ENCODE peak calls at places on chromosomes 13 and 19, in five cellular contexts. W is H1, Z is GM12878, Q is NT2/D1, H is HepG2. B is an unnamed sample.

GRCh38 chr13:107421028-107421427 is 794.3 kb downstream of the LIG4 start:
- DNase-seq in W (no peak), H (no peak), Q (no peak), Z (no peak), B (no peak)

GRCh38 chr19:6260912-6261636 is 18.7 kb downstream of the MLLT1 start:
- DNase-seq in W (peak; percentile 90), H (peak; percentile 28), Z (no peak), Q (peak; percentile 30), B (peak; percentile 66)

GRCh38 chr13:20312292-20312691 is 80.2 kb upstream of the GJB6 start:
- DNase-seq in Q (no peak), H (no peak), W (no peak), Z (no peak), B (no peak)

GRCh38 chr13:63124863-63125262 is 1709.2 kb upstream of the PCDH20 start:
- DNase-seq in H (peak; percentile 5), Q (no peak), W (no peak), Z (no peak), B (no peak)

GRCh38 chr19:18344546-18344945 is 4.1 kb downstream of the PGPEP1 start:
- DNase-seq in H (no peak), Z (no peak), Q (no peak), W (no peak), B (no peak)

GRCh38 chr19:54364775-54365257 is at the start of gene LAIR1:
- DNase-seq in H (no peak), Z (no peak), W (no peak), Q (no peak), B (no peak)

GRCh38 chr13:86185636-86186035 is 386.4 kb upstream of the SLITRK6 start:
- DNase-seq in H (no peak), W (no peak), Q (no peak), Z (no peak), B (no peak)

GRCh38 chr13:88637935-88638334 is 966.8 kb downstream of the SLITRK5 start:
- DNase-seq in Q (no peak), Z (no peak), H (no peak), W (no peak), B (no peak)

GRCh38 chr13:50531917-50532899 is 311.3 kb downstream of the DLEU7 start:
- DNase-seq in H (no peak), Z (no peak), Q (no peak), W (no peak), B (no peak)

GRCh38 chr13:75101997-75102720 is 379.8 kb downstream of the TBC1D4 start:
- DNase-seq in Q (no peak), Z (no peak), H (no peak), W (no peak), B (no peak)

GRCh38 chr13:77386046-77386445 is 59.2 kb upstream of the MYCBP2 start:
- DNase-seq in Q (no peak), W (no peak), Z (no peak), H (no peak), B (no peak)

GRCh38 chr19:50266896-50267295 is 62.3 kb downstream of the KCNC3 start:
- DNase-seq in W (peak; percentile 97), Z (no peak), Q (peak; percentile 27), H (no peak), B (peak; percentile 56)

GRCh38 chr13:102011539-102011938 is 390.3 kb downstream of the FGF14 start:
- DNase-seq in W (no peak), H (no peak), Z (no peak), Q (no peak), B (no peak)

GRCh38 chr13:42574435-42575311 is 721 bp downstream of the TNFSF11 start:
- DNase-seq in H (no peak), Q (no peak), W (no peak), Z (no peak), B (no peak)

GRCh38 chr19:56105090-56105701 is 15.9 kb downstream of the ZNF787 start:
- DNase-seq in H (peak; percentile 78), Q (no peak), W (peak; percentile 89), Z (no peak), B (peak; percentile 81)

GRCh38 chr19:13797870-13798269 is 2.6 kb downstream of the ZSWIM4 start:
- DNase-seq in H (no peak), W (no peak), Z (no peak), Q (no peak), B (no peak)

GRCh38 chr13:52016296-52016695 is 4.1 kb downstream of the ALG11 start:
- DNase-seq in Q (no peak), W (no peak), H (no peak), Z (no peak), B (no peak)

GRCh38 chr13:59890064-59890463 is 273.7 kb downstream of the DIAPH3 start:
- DNase-seq in W (no peak), Q (no peak), H (no peak), Z (no peak), B (no peak)

GRCh38 chr19:43727593-43727853 is 11.6 kb downstream of the IRGC start:
- DNase-seq in Z (no peak), H (no peak), Q (no peak), W (no peak), B (no peak)

GRCh38 chr13:86002921-86003488 is 203.8 kb upstream of the SLITRK6 start:
- DNase-seq in W (no peak), H (no peak), Z (no peak), Q (no peak), B (no peak)

GRCh38 chr19:53394522-53394973 is 401 bp upstream of the ZNF765 start:
- DNase-seq in Q (no peak), W (no peak), H (peak; percentile 48), Z (peak; percentile 1), B (peak; percentile 5)

GRCh38 chr13:31793246-31793645 is 53.9 kb downstream of the RXFP2 start:
- DNase-seq in H (no peak), W (no peak), Z (no peak), Q (no peak), B (no peak)

GRCh38 chr13:51559916-51560315 is 24.3 kb upstream of the WDFY2 start:
- DNase-seq in W (no peak), Z (no peak), Q (no peak), H (no peak), B (no peak)

GRCh38 chr19:3403489-3404323 is 37.3 kb downstream of the NFIC start:
- DNase-seq in Z (no peak), H (peak; percentile 48), W (no peak), Q (no peak), B (no peak)

GRCh38 chr19:38099966-38100365 is 124.1 kb downstream of the DPF1 start:
- DNase-seq in W (no peak), Q (no peak), Z (no peak), H (no peak), B (no peak)

GRCh38 chr19:38093587-38093986 is 130.4 kb downstream of the DPF1 start:
- DNase-seq in H (no peak), Z (no peak), Q (no peak), W (no peak), B (no peak)

GRCh38 chr19:38100589-38100988 is 123.4 kb downstream of the DPF1 start:
- DNase-seq in Q (no peak), W (no peak), Z (no peak), H (no peak), B (no peak)

GRCh38 chr19:38093154-38093553 is 130.9 kb downstream of the DPF1 start:
- DNase-seq in H (no peak), Q (no peak), W (no peak), Z (no peak), B (no peak)

DNA sequence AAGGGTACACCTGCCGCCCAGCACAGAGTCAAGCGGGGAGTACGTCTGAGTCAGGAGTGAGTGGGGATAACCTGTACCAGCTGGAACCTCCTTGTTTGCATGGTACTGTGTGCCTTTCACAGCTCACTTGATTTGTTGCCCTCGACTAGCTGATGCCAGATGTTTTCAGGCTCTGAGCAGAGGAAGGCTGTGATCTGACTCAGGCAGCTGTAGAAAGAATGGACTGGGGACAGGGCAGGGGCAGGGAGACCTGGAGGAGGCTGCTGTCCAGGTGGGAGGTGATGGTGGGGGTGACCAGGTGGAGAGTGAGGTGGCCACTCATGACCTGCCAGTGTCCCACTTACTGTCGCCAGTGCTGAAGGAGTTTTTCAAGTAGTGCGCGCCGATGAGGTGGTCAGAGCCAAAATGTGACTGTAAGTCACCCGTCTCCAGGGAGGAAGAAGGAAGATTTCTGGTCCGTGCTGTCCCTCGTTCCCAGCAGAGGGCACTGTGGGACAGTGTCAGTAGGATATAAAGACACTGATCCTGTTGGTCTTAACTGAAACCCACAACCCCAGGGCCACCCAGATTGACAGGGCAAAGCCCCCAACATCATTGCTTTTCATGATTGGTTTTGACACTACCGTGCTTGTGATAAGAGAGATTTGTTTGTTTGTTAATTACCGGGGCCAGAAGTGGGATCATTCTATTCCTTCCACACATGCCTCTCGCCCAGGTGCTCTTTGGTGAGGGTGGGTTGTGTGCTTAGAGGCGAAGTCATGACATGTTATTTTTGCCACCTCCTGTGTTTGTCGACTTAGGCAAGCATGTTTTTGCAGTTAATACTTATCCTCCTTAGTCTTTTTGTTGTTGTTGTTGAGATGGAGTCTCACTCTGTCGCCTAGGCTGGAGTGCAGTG is 128.4 kb downstream of the DPF1 start:
- DNase-seq in Q (peak; percentile 56), H (peak; percentile 46), Z (peak; percentile 17), W (peak; percentile 85), B (peak; percentile 76)
- TF ChIP-seq SUZ12 in Q (no peak), H (no peak), Z (no peak), W (no peak), B (no peak)

GRCh38 chr13:44967656-44968451 is 21.4 kb downstream of the NUFIP1 start:
- DNase-seq in H (no peak), Q (no peak), W (no peak), Z (no peak), B (no peak)
- TF ChIP-seq SUZ12 in H (no peak), Q (no peak), W (no peak), Z (no peak), B (no peak)

DNA sequence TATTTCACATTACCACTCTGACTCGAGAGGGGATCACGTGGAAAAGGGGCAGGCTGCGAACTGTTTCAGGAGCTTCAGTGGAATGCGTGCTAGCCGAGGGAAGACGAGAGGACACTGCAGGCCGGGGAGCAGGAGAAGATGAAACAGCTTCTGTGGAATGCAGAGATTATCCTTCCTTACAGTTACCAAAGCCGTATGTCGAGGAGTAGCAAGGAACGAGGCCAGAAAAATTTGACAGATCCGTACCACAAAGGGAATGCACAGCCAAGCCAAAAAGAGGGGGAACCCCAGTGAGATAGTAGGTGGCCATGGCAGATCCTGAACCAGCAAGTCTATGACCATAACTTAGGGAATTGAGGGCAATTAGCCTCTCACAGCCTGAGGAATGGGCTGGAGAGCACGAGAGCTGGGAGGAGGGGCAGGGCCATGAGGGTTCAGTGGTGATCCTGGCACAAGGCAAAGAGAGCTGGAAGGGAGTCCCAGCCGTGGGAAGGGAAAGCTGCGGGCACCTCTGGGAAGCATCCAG is 5.3 kb downstream of the COL4A1 start:
- DNase-seq in Z (no peak), W (no peak), Q (no peak), H (no peak), B (no peak)
- TF ChIP-seq SUZ12 in Z (no peak), W (no peak), Q (no peak), H (no peak), B (no peak)

DNA sequence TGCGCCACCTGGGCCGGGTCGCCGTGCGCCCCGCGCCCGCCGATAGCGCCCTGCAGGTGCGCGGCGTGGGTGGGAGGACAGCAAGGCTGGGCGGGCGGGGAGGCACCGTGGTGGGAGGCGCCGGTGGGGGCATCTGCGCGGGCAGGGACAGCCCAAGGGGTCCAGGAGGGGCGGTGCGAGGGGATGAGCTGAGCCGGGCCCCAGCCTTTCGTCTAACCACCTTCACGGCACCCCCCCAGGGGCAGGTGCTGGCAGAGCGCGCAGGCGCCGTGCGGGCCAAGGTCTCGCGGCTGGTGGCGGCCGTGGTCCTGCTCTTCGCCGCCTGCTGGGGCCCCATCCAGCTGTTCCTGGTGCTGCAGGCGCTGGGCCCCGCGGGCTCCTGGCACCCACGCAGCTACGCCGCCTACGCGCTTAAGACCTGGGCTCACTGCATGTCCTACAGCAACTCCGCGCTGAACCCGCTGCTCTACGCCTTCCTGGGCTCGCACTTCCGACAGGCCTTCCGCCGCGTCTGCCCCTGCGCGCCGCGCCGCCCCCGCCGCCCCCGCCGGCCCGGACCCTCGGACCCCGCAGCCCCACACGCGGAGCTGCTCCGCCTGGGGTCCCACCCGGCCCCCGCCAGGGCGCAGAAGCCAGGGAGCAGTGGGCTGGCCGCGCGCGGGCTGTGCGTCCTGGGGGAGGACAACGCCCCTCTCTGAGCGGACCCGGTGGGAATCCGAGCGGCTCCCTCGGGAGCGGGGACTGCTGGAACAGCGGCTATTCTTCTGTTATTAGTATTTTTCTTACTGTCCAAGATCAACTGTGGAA is 3.1 kb downstream of the KISS1R start:
- DNase-seq in W (peak; percentile 76), Q (no peak), H (no peak), Z (no peak), B (no peak)
- TF ChIP-seq SUZ12 in W (peak; percentile 53), Q (peak; percentile 74), H (no peak), Z (no peak), B (no peak)